ENCODE peak calls at places on chromosomes 4 and X, in seven cellular contexts. E, I, X, C, L, V and W are unnamed samples.

GRCh38 chr4:188372051-188372450 is 232.8 kb downstream of the TRIML1 start:
- DNase-seq in E (no peak), I (no peak), X (no peak), C (no peak), L (no peak), V (no peak), W (peak)

GRCh38 chr4:2289955-2290333 is 28.0 kb upstream of the MXD4 start:
- DNase-seq in E (no peak), I (no peak), X (no peak), C (no peak), L (no peak), V (no peak), W (no peak)

GRCh38 chrX:48531359-48531954 is 8.1 kb upstream of the TBC1D25 start:
- DNase-seq in E (no peak), I (no peak), X (no peak), C (no peak), L (no peak), V (no peak), W (no peak)

GRCh38 chr4:40980318-40980883 is 230.6 kb downstream of the NSUN7 start:
- DNase-seq in E (no peak), I (no peak), X (no peak), C (no peak), L (peak), V (no peak), W (no peak)

GRCh38 chrX:124540474-124540873 is 194.1 kb downstream of the SH2D1A start:
- DNase-seq in E (no peak), I (no peak), X (no peak), C (no peak), L (no peak), V (no peak), W (no peak)

GRCh38 chrX:2703991-2704369 is 12.9 kb downstream of the CD99 start:
- DNase-seq in E (no peak), I (no peak), X (no peak), C (no peak), L (peak), V (no peak), W (no peak)

GRCh38 chr4:138348055-138348454 is 105.9 kb upstream of the SLC7A11 start:
- DNase-seq in E (no peak), I (no peak), X (no peak), C (no peak), L (no peak), V (no peak), W (no peak)

GRCh38 chr4:107561481-107561880 is 158.6 kb downstream of the PAPSS1 start:
- DNase-seq in E (no peak), I (no peak), X (no peak), C (no peak), L (no peak), V (no peak), W (no peak)

GRCh38 chr4:54945838-54946237 is 179.6 kb downstream of the KDR start:
- DNase-seq in E (no peak), I (no peak), X (no peak), C (no peak), L (no peak), V (no peak), W (no peak)